ENCODE peak calls at places on chromosomes 12 and 14, in four cellular contexts. Q is endothelial cell of umbilical vein; M is HL-60; F is stimulated activated CD8-positive, alpha-beta memory T cell treated with anti-CD3 and anti-CD28 coated beads, Interleukin-4, amount 100 ng/mL, for 4 hours. N is an unnamed sample.

GRCh38 chr12:53326460-53327185 is 5.2 kb upstream of the AAAS start:
- DNase-seq in Q (no peak), M (no peak), F (no peak), N (no peak)

GRCh38 chr14:61699092-61699491 is 3.8 kb downstream of the HIF1A start:
- DNase-seq in Q (no peak), M (no peak), F (no peak), N (no peak)

GRCh38 chr12:58254463-58254862 is 313.1 kb downstream of the ATP23 start:
- DNase-seq in Q (no peak), M (no peak), F (no peak), N (no peak)

GRCh38 chr14:68941820-68942219 is 37.3 kb downstream of the ACTN1 start:
- DNase-seq in Q (peak), M (no peak), F (no peak), N (no peak)

GRCh38 chr14:99523661-99524050 is 42.4 kb downstream of the CCNK start:
- DNase-seq in Q (no peak), M (no peak), F (no peak), N (no peak)

GRCh38 chr14:63663428-63664142 is 21.9 kb upstream of the WDR89 start:
- DNase-seq in Q (no peak), M (no peak), F (no peak), N (no peak)

GRCh38 chr12:18653465-18653864 is 84.3 kb downstream of the PLCZ1 start:
- DNase-seq in Q (no peak), M (no peak), F (no peak), N (no peak)

GRCh38 chr14:96626916-96627315 is 124.7 kb downstream of the PAPOLA start:
- DNase-seq in Q (no peak), M (no peak), F (no peak), N (no peak)

GRCh38 chr14:34766611-34767010 is 52.2 kb upstream of the CFL2 start:
- DNase-seq in Q (no peak), M (no peak), F (no peak), N (no peak)

GRCh38 chr14:102829106-102829505 is 51.9 kb downstream of the TRAF3 start:
- DNase-seq in Q (no peak), M (no peak), F (no peak), N (peak)

GRCh38 chr12:58537278-58537677 is 383.0 kb downstream of the LRIG3 start:
- DNase-seq in Q (peak), M (no peak), F (no peak), N (no peak)

GRCh38 chr14:93346926-93347721 is at the start of gene COX8C:
- DNase-seq in Q (no peak), M (no peak), F (no peak), N (no peak)

GRCh38 chr14:88551094-88551870 is 3.5 kb downstream of the PTPN21 start:
- DNase-seq in Q (peak), M (no peak), F (peak), N (peak)

N was measured in left kidney.